ENCODE peak calls at places on chromosomes 4 and X, in nine cellular contexts. U is Right ventricle myocardium superior; R is effector memory CD4-positive, alpha-beta T cell; C is stimulated activated CD4-positive, alpha-beta T cell treated with anti-CD3 and anti-CD28 coated beads, Interleukin-4, amount 100 ng/mL, for 48 hours; Z is NCI-H524; V is activated naive CD4-positive, alpha-beta T cell treated with anti-CD3 and anti-CD28 coated beads, Interleukin-2, amount 50 U/mL, for 16 hours; L is GM06990; E is CD8-positive, alpha-beta T cell; J is skeletal muscle cell. M is an unnamed sample.

GRCh38 chrX:136039968-136040367 is 54.7 kb downstream of the SLC9A6 start:
- DNase-seq in J (no peak), L (no peak), V (no peak), C (no peak), Z (no peak), R (no peak), U (no peak), E (no peak), M (peak)

GRCh38 chr4:106681381-106681921 is 312.9 kb upstream of the GIMD1 start:
- DNase-seq in C (no peak), V (no peak), U (peak), J (no peak), R (no peak), Z (no peak), L (no peak), E (no peak), M (no peak)

GRCh38 chr4:172599554-172599953 is 569.1 kb upstream of the GALNT7 start:
- DNase-seq in U (no peak), J (no peak), V (no peak), Z (no peak), C (no peak), L (no peak), R (no peak), E (no peak), M (no peak)

GRCh38 chr4:144611850-144612249 is 34.1 kb upstream of the HHIP start:
- DNase-seq in V (no peak), J (no peak), U (no peak), L (no peak), E (no peak), R (no peak), C (no peak), Z (no peak), M (peak)

GRCh38 chrX:48611703-48612102 is 14.4 kb downstream of the WDR13 start:
- DNase-seq in L (no peak), Z (no peak), E (no peak), U (no peak), J (no peak), R (no peak), V (no peak), C (no peak), M (no peak)

GRCh38 chrX:119692241-119693031 is 532 bp downstream of the SEPTIN6 start:
- DNase-seq in J (no peak), V (peak), U (peak), L (peak), E (peak), R (peak), C (peak), Z (peak), M (peak)

GRCh38 chr4:17366496-17366895 is 145.4 kb downstream of the QDPR start:
- DNase-seq in U (no peak), J (no peak), L (no peak), V (no peak), R (no peak), E (no peak), Z (no peak), C (no peak), M (peak)

GRCh38 chr4:7398104-7398423 is 36.7 kb downstream of the PSAPL1 start:
- DNase-seq in V (no peak), L (no peak), R (no peak), Z (peak), U (peak), J (peak), E (no peak), C (no peak), M (no peak)

GRCh38 chr4:87298362-87298761 is 24.3 kb downstream of the HSD17B13 start:
- DNase-seq in L (no peak), V (no peak), R (no peak), C (no peak), Z (no peak), E (no peak), J (no peak), U (no peak), M (no peak)

GRCh38 chr4:3324093-3324815 is 31.4 kb downstream of the RGS12 start:
- DNase-seq in L (no peak), U (peak), E (no peak), R (no peak), J (no peak), C (no peak), V (no peak), Z (no peak), M (no peak)

GRCh38 chr4:51842167-51842553 is 793 bp upstream of the DCUN1D4 start:
- DNase-seq in L (no peak), R (no peak), J (no peak), Z (peak), U (peak), E (no peak), C (no peak), V (no peak), M (peak)

GRCh38 chr4:117786566-117786965 is 247.7 kb upstream of the NDST3 start:
- DNase-seq in E (no peak), J (no peak), Z (no peak), V (no peak), C (no peak), R (no peak), U (no peak), L (no peak), M (no peak)

GRCh38 chrX:136961594-136962135 is 72.1 kb downstream of the GPR101 start:
- DNase-seq in L (no peak), C (no peak), Z (no peak), V (no peak), J (no peak), E (no peak), R (no peak), U (no peak), M (peak)

GRCh38 chr4:6161921-6162464 is 38.4 kb downstream of the JAKMIP1 start:
- DNase-seq in R (no peak), V (no peak), L (no peak), E (no peak), C (no peak), J (no peak), Z (no peak), U (no peak), M (no peak)

M was measured in GM23248.